ENCODE peak calls at places on chromosomes 4 and X, in five cellular contexts. H is bronchial epithelial cell, Z is spleen, I is astrocyte of the spinal cord, Q is cardiac fibroblast. F is an unnamed sample.

GRCh38 chrX:63275127-63275526 is 76.0 kb downstream of the SPIN4 start:
- DNase-seq in H (peak), Z (no peak), I (no peak), Q (peak), F (no peak)

GRCh38 chrX:29136904-29137303 is 549.7 kb downstream of the IL1RAPL1 start:
- DNase-seq in H (no peak), Z (no peak), I (no peak), Q (no peak), F (no peak)

GRCh38 chrX:49270249-49270921 is 792 bp downstream of the PPP1R3F start:
- DNase-seq in H (no peak), Z (peak), I (no peak), Q (peak), F (no peak)

GRCh38 chrX:53598169-53598568 is 88.3 kb downstream of the HUWE1 start:
- DNase-seq in H (no peak), Z (no peak), I (no peak), Q (no peak), F (no peak)

GRCh38 chr4:119683518-119683917 is 54.9 kb upstream of the PDE5A start:
- DNase-seq in H (no peak), Z (no peak), I (peak), Q (peak), F (peak)

GRCh38 chrX:31268359-31268758 is 196.5 kb upstream of the FTHL17 start:
- DNase-seq in H (no peak), Z (no peak), I (no peak), Q (peak), F (no peak)

GRCh38 chr4:99856166-99856565 is 38.1 kb downstream of the LAMTOR3 start:
- DNase-seq in H (peak), Z (no peak), I (no peak), Q (peak), F (no peak)

GRCh38 chr4:7303561-7303960 is 111.2 kb downstream of the SORCS2 start:
- DNase-seq in H (no peak), Z (no peak), I (no peak), Q (no peak), F (no peak)

GRCh38 chrX:134180566-134180965 is 56.4 kb upstream of the CCDC160 start:
- DNase-seq in H (no peak), Z (no peak), I (no peak), Q (no peak), F (no peak)

GRCh38 chr4:7857238-7857701 is 82.4 kb downstream of the AFAP1 start:
- DNase-seq in H (peak), Z (no peak), I (peak), Q (peak), F (no peak)

GRCh38 chrX:86914569-86914968 is 603.0 kb upstream of the KLHL4 start:
- DNase-seq in H (no peak), Z (no peak), I (no peak), Q (no peak), F (no peak)

GRCh38 chrX:20267924-20268701 is 1.4 kb upstream of the RPS6KA3 start:
- DNase-seq in H (no peak), Z (peak), I (peak), Q (peak), F (no peak)

GRCh38 chr4:158670975-158671664 is 567 bp downstream of the C4orf46 start:
- DNase-seq in H (peak), Z (peak), I (peak), Q (peak), F (peak)

GRCh38 chrX:340121-340520 is 21.5 kb upstream of the GTPBP6 start:
- DNase-seq in H (no peak), Z (peak), I (no peak), Q (no peak), F (no peak)

GRCh38 chr4:794911-795725 is 30.8 kb downstream of the CPLX1 start:
- DNase-seq in H (no peak), Z (peak), I (no peak), Q (no peak), F (no peak)

GRCh38 chr4:16259531-16260246 is 33.4 kb upstream of the TAPT1 start:
- DNase-seq in H (peak), Z (no peak), I (no peak), Q (peak), F (no peak)

GRCh38 chr4:30769093-30769492 is 48.9 kb downstream of the PCDH7 start:
- DNase-seq in H (no peak), Z (peak), I (no peak), Q (no peak), F (no peak)

GRCh38 chr4:99117876-99118693 is 26.0 kb downstream of the ADH4 start:
- DNase-seq in H (peak), Z (no peak), I (peak), Q (peak), F (peak)

GRCh38 chr4:152316969-152317368 is 218.9 kb downstream of the FBXW7 start:
- DNase-seq in H (no peak), Z (no peak), I (peak), Q (peak), F (peak)

GRCh38 chr4:88803600-88804096 is 106.0 kb upstream of the NAP1L5 start:
- DNase-seq in H (peak), Z (no peak), I (peak), Q (peak), F (peak)

GRCh38 chrX:36961590-36961989 is 46.6 kb upstream of the FAM47C start:
- DNase-seq in H (peak), Z (no peak), I (no peak), Q (no peak), F (no peak)

GRCh38 chrX:40299028-40299479 is 201.3 kb upstream of the BCOR start:
- DNase-seq in H (no peak), Z (no peak), I (no peak), Q (peak), F (no peak)
- TF ChIP-seq CTCF in H (no peak), Z (no peak), I (peak), Q (no peak), F (no peak)

GRCh38 chr4:126583509-126583908 is 1049.2 kb upstream of the INTU start:
- DNase-seq in H (peak), Z (no peak), I (no peak), Q (peak), F (no peak)
- TF ChIP-seq CTCF in H (peak), Z (no peak), I (peak), Q (peak), F (peak)

DNA sequence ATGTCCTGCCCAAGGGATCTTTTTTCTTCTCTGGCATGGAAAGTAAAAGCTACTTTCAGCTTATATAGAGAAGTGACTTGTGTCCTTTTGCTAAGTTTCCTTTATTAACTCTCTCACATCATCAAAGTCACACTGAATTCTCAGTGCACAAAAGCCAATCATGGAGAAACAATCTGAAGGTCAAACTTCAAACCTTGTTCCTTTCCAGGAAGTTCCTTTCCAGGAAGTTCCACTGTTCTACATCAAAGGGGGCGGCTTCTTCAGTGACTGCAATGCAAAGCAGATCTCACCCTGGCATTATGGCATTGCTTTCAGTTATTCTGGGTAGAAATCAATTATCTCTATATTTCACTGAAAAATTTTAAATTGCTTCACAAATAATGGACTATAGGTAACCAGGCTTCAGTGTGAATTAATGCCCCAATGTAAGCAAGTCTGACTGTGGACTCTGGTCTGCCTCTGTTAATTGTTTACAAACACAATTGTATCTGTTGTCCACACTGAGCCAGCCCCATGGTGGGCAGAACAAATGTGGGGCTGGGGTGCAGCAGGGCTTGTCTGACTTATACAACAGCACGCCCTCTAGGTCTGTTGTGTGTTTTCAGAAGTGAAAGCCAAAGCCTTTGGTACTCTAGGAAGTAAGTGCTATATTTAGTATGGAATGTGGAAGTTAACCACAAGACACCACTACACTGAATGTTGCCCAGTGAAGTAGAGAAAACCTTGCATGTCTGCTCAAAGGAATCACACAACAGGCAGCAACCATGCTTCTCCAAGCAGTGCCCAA is 98.8 kb downstream of the CDS1 start:
- DNase-seq in H (peak), Z (no peak), I (peak), Q (peak), F (peak)
- TF ChIP-seq CTCF in H (no peak), Z (no peak), I (peak), Q (no peak), F (peak)

GRCh38 chr4:124527364-124527763 is 185.2 kb downstream of the ANKRD50 start:
- DNase-seq in H (no peak), Z (no peak), I (no peak), Q (no peak), F (no peak)
- TF ChIP-seq CTCF in H (no peak), Z (no peak), I (no peak), Q (no peak), F (no peak)

GRCh38 chrX:83934220-83934619 is 73.3 kb downstream of the CYLC1 start:
- DNase-seq in H (no peak), Z (no peak), I (no peak), Q (no peak), F (no peak)
- TF ChIP-seq CTCF in H (no peak), Z (no peak), I (no peak), Q (no peak), F (no peak)

F was measured in astrocyte of the cerebellum.